ENCODE peak calls at places on chromosomes 5 and 9, in five cellular contexts. One of them, this sample, is unnamed. For H3K36me3, the result is how much of the 10 kb centered on the place peaks cover.

GRCh38 chr9:131609116-131609830 is 64.0 kb downstream of the PRRT1B start:
- DNase-seq in CD4-positive, alpha-beta memory T cell: no peak
- DNase-seq in left lung: peak
- DNase-seq in neuronal stem cell: no peak
- DNase-seq in HepG2: no peak
- DNase-seq in this sample: no peak

GRCh38 chr9:18675345-18675744 is 201.4 kb downstream of the ADAMTSL1 start:
- DNase-seq in CD4-positive, alpha-beta memory T cell: no peak
- DNase-seq in left lung: no peak
- DNase-seq in neuronal stem cell: no peak
- DNase-seq in HepG2: no peak
- DNase-seq in this sample: no peak

GRCh38 chr9:83059417-83059816 is 3.5 kb downstream of the RASEF start:
- DNase-seq in CD4-positive, alpha-beta memory T cell: no peak
- DNase-seq in left lung: no peak
- DNase-seq in neuronal stem cell: no peak
- DNase-seq in HepG2: no peak
- DNase-seq in this sample: no peak

GRCh38 chr5:119273391-119273839 is 82.4 kb upstream of the TNFAIP8 start:
- DNase-seq in CD4-positive, alpha-beta memory T cell: peak
- DNase-seq in left lung: peak
- DNase-seq in neuronal stem cell: no peak
- DNase-seq in HepG2: no peak
- DNase-seq in this sample: peak

GRCh38 chr5:76542887-76543690 is 80.1 kb downstream of the F2RL2 start:
- DNase-seq in CD4-positive, alpha-beta memory T cell: peak
- DNase-seq in left lung: no peak
- DNase-seq in neuronal stem cell: no peak
- DNase-seq in HepG2: no peak
- DNase-seq in this sample: peak

GRCh38 chr5:54881286-54882005 is 103.9 kb downstream of the ESM1 start:
- DNase-seq in CD4-positive, alpha-beta memory T cell: peak
- DNase-seq in left lung: no peak
- DNase-seq in neuronal stem cell: no peak
- DNase-seq in HepG2: no peak
- DNase-seq in this sample: no peak

GRCh38 chr9:126705311-126705766 is 91.6 kb downstream of the LMX1B start:
- DNase-seq in CD4-positive, alpha-beta memory T cell: peak
- DNase-seq in left lung: peak
- DNase-seq in neuronal stem cell: peak
- DNase-seq in HepG2: peak
- DNase-seq in this sample: peak

GRCh38 chr9:33942471-33943083 is 106.1 kb downstream of the UBAP2 start:
- DNase-seq in CD4-positive, alpha-beta memory T cell: no peak
- DNase-seq in left lung: no peak
- DNase-seq in neuronal stem cell: no peak
- DNase-seq in HepG2: peak
- DNase-seq in this sample: no peak

GRCh38 chr9:97983524-97984187 is 515 bp downstream of the ANP32B start:
- DNase-seq in CD4-positive, alpha-beta memory T cell: peak
- DNase-seq in left lung: peak
- DNase-seq in neuronal stem cell: no peak
- DNase-seq in HepG2: no peak
- DNase-seq in this sample: peak

GRCh38 chr5:72788851-72789505 is 27.5 kb upstream of the TNPO1 start:
- DNase-seq in CD4-positive, alpha-beta memory T cell: no peak
- DNase-seq in left lung: no peak
- DNase-seq in neuronal stem cell: no peak
- DNase-seq in HepG2: peak
- DNase-seq in this sample: no peak

GRCh38 chr5:157142317-157143126 is at the start of gene MED7:
- DNase-seq in CD4-positive, alpha-beta memory T cell: peak
- DNase-seq in left lung: peak
- DNase-seq in neuronal stem cell: peak
- DNase-seq in HepG2: peak
- DNase-seq in this sample: peak

GRCh38 chr9:26781906-26782305 is 110.7 kb downstream of the CAAP1 start:
- DNase-seq in CD4-positive, alpha-beta memory T cell: no peak
- DNase-seq in left lung: no peak
- DNase-seq in neuronal stem cell: no peak
- DNase-seq in HepG2: no peak
- DNase-seq in this sample: no peak

GRCh38 chr9:128045876-128046275 is 21.2 kb downstream of the NAIF1 start:
- DNase-seq in CD4-positive, alpha-beta memory T cell: no peak
- DNase-seq in left lung: no peak
- DNase-seq in neuronal stem cell: no peak
- DNase-seq in HepG2: no peak
- DNase-seq in this sample: no peak

GRCh38 chr5:150661821-150662596 is 958 bp downstream of the MYOZ3 start:
- DNase-seq in CD4-positive, alpha-beta memory T cell: no peak
- DNase-seq in left lung: no peak
- DNase-seq in neuronal stem cell: no peak
- DNase-seq in HepG2: no peak
- DNase-seq in this sample: no peak

GRCh38 chr5:14172149-14172795 is 29.1 kb downstream of the TRIO start:
- DNase-seq in CD4-positive, alpha-beta memory T cell: no peak
- DNase-seq in left lung: no peak
- DNase-seq in neuronal stem cell: no peak
- DNase-seq in HepG2: no peak
- DNase-seq in this sample: no peak

GRCh38 chr5:173964491-173964890 is 24.5 kb upstream of the C5orf47 start:
- DNase-seq in CD4-positive, alpha-beta memory T cell: no peak
- DNase-seq in left lung: no peak
- DNase-seq in neuronal stem cell: no peak
- DNase-seq in HepG2: no peak
- DNase-seq in this sample: no peak

GRCh38 chr9:98096091-98096490 is 22.9 kb downstream of the TRIM14 start:
- DNase-seq in CD4-positive, alpha-beta memory T cell: no peak
- DNase-seq in left lung: no peak
- DNase-seq in neuronal stem cell: no peak
- DNase-seq in HepG2: no peak
- DNase-seq in this sample: no peak

GRCh38 chr5:155250601-155251000 is 237.0 kb downstream of the KIF4B start:
- DNase-seq in CD4-positive, alpha-beta memory T cell: no peak
- DNase-seq in left lung: no peak
- DNase-seq in neuronal stem cell: peak
- DNase-seq in HepG2: no peak
- DNase-seq in this sample: no peak

GRCh38 chr5:153159611-153160010 is 330.9 kb upstream of the GRIA1 start:
- DNase-seq in CD4-positive, alpha-beta memory T cell: no peak
- DNase-seq in left lung: no peak
- DNase-seq in neuronal stem cell: no peak
- DNase-seq in HepG2: no peak
- DNase-seq in this sample: no peak

GRCh38 chr9:96449844-96450612 is at the start of gene HABP4:
- DNase-seq in CD4-positive, alpha-beta memory T cell: peak
- DNase-seq in left lung: peak
- DNase-seq in neuronal stem cell: peak
- DNase-seq in HepG2: peak
- DNase-seq in this sample: peak

GRCh38 chr5:310941-311434 is 10.5 kb upstream of the AHRR start:
- DNase-seq in CD4-positive, alpha-beta memory T cell: no peak
- DNase-seq in left lung: no peak
- DNase-seq in neuronal stem cell: no peak
- DNase-seq in HepG2: no peak
- DNase-seq in this sample: no peak

GRCh38 chr5:307306-307705 is 14.2 kb upstream of the AHRR start:
- DNase-seq in CD4-positive, alpha-beta memory T cell: no peak
- DNase-seq in left lung: no peak
- DNase-seq in neuronal stem cell: no peak
- DNase-seq in HepG2: no peak
- DNase-seq in this sample: no peak

GRCh38 chr5:310516-310915 is 11.0 kb upstream of the AHRR start:
- DNase-seq in CD4-positive, alpha-beta memory T cell: no peak
- DNase-seq in left lung: no peak
- DNase-seq in neuronal stem cell: no peak
- DNase-seq in HepG2: no peak
- DNase-seq in this sample: no peak

GRCh38 chr5:307794-308579 is 13.5 kb upstream of the AHRR start:
- DNase-seq in CD4-positive, alpha-beta memory T cell: no peak
- DNase-seq in left lung: no peak
- DNase-seq in neuronal stem cell: no peak
- DNase-seq in HepG2: no peak
- DNase-seq in this sample: no peak

GRCh38 chr5:308672-309271 is 12.7 kb upstream of the AHRR start:
- DNase-seq in CD4-positive, alpha-beta memory T cell: no peak
- DNase-seq in left lung: peak
- DNase-seq in neuronal stem cell: no peak
- DNase-seq in HepG2: no peak
- DNase-seq in this sample: no peak
- H3K36me3 ChIP-seq in CD4-positive, alpha-beta memory T cell: half or more
- H3K36me3 ChIP-seq in left lung: under half
- H3K36me3 ChIP-seq in neuronal stem cell: half or more
- H3K36me3 ChIP-seq in HepG2: under half
- H3K36me3 ChIP-seq in this sample: half or more

DNA sequence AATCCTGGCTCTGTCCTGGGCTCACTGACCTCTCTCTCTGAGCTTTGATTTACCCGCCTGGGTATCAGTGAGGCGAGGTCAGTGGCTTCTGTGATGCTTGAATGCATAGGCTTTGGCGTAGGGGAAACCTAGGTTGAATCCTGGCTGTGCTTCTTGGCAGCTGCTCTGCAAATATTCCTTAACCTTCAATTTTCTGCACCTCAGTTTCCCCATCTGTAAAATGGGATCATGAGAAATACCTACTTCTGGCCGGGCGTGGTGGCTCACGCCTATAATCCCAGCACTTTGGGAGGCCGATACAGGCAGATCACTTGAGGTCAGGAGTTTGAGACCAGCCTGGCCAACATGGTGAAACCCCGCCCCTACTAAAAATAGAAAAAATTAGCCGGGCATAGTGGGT is 7.2 kb downstream of the FGF18 start:
- DNase-seq in CD4-positive, alpha-beta memory T cell: no peak
- DNase-seq in left lung: no peak
- DNase-seq in neuronal stem cell: no peak
- DNase-seq in HepG2: no peak
- DNase-seq in this sample: no peak
- H3K36me3 ChIP-seq in CD4-positive, alpha-beta memory T cell: under half
- H3K36me3 ChIP-seq in left lung: under half
- H3K36me3 ChIP-seq in neuronal stem cell: under half
- H3K36me3 ChIP-seq in HepG2: under half
- H3K36me3 ChIP-seq in this sample: under half

DNA sequence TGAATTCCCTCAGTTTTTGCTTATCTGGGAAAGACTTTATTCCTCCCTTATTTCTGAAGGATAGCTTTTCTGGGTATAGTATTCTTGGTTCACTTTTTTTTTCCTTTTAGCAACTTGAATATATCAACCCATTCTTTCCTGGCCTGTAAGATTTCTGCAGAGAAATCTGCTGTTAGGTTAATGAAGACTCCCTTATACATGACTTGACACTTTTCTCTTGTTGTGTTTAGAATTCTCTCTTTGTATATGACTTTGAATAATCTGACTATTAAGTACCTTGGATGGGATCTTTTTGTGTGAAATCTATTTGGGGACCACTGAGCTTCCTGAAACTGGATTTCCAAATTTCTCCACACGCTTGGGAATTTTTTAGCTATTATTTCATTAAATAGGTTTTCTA is 55.0 kb upstream of the CDK5RAP2 start:
- DNase-seq in CD4-positive, alpha-beta memory T cell: no peak
- DNase-seq in left lung: no peak
- DNase-seq in neuronal stem cell: no peak
- DNase-seq in HepG2: no peak
- DNase-seq in this sample: no peak
- H3K36me3 ChIP-seq in CD4-positive, alpha-beta memory T cell: under half
- H3K36me3 ChIP-seq in left lung: under half
- H3K36me3 ChIP-seq in neuronal stem cell: under half
- H3K36me3 ChIP-seq in HepG2: under half
- H3K36me3 ChIP-seq in this sample: under half

GRCh38 chr5:181243020-181243520 is 636 bp downstream of the RACK1 start:
- DNase-seq in CD4-positive, alpha-beta memory T cell: no peak
- DNase-seq in left lung: no peak
- DNase-seq in neuronal stem cell: no peak
- DNase-seq in HepG2: no peak
- DNase-seq in this sample: no peak
- H3K36me3 ChIP-seq in CD4-positive, alpha-beta memory T cell: under half
- H3K36me3 ChIP-seq in left lung: under half
- H3K36me3 ChIP-seq in neuronal stem cell: half or more
- H3K36me3 ChIP-seq in HepG2: under half
- H3K36me3 ChIP-seq in this sample: under half

GRCh38 chr9:132614324-132614723 is 31.9 kb downstream of the BARHL1 start:
- DNase-seq in CD4-positive, alpha-beta memory T cell: no peak
- DNase-seq in left lung: no peak
- DNase-seq in neuronal stem cell: no peak
- DNase-seq in HepG2: no peak
- DNase-seq in this sample: no peak
- H3K36me3 ChIP-seq in CD4-positive, alpha-beta memory T cell: half or more
- H3K36me3 ChIP-seq in left lung: under half
- H3K36me3 ChIP-seq in neuronal stem cell: half or more
- H3K36me3 ChIP-seq in HepG2: under half
- H3K36me3 ChIP-seq in this sample: under half

DNA sequence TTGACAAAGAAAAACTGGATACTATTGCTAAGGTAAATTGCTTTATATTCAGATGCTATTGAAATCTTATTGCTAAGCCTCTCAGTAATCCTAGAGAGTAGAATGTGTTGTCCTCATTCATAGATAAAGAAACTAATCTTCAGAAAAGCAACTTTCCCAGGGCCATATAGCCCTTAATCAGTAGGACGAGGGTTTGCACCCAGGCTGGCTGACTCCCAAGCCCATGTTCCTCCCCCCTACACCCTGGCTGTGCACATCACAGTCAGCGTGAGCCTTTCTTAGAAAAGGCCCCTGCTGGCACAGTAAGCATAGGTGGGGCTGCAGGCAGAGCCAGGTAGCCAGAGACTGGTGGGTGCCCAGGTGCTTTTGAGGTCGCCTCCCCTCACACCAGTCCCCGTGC is 15.8 kb upstream of the GLIPR2 start:
- DNase-seq in CD4-positive, alpha-beta memory T cell: no peak
- DNase-seq in left lung: no peak
- DNase-seq in neuronal stem cell: no peak
- DNase-seq in HepG2: no peak
- DNase-seq in this sample: no peak
- H3K36me3 ChIP-seq in CD4-positive, alpha-beta memory T cell: under half
- H3K36me3 ChIP-seq in left lung: under half
- H3K36me3 ChIP-seq in neuronal stem cell: half or more
- H3K36me3 ChIP-seq in HepG2: under half
- H3K36me3 ChIP-seq in this sample: under half

DNA sequence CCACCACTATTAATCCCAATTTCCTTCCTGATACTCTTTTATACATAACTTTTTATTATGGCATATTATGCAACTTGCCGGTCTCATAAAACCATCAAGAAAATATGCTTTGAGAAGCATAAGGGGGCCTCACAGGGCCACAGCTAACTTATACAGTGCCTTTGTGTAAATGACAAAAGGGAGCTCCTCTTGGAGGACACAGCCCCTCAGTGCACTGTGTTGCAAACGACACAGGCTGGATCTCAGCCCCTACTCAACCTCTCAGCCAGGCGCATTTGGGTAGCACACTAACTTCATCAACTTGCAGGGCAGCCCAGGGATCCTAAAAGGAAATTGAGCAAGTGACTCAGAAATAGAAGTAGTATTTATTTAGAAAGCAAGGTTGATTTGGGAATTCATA is 35.4 kb downstream of the RIGI start:
- DNase-seq in CD4-positive, alpha-beta memory T cell: no peak
- DNase-seq in left lung: no peak
- DNase-seq in neuronal stem cell: no peak
- DNase-seq in HepG2: no peak
- DNase-seq in this sample: no peak
- H3K36me3 ChIP-seq in CD4-positive, alpha-beta memory T cell: under half
- H3K36me3 ChIP-seq in left lung: under half
- H3K36me3 ChIP-seq in neuronal stem cell: under half
- H3K36me3 ChIP-seq in HepG2: under half
- H3K36me3 ChIP-seq in this sample: under half

This sample was measured in naive thymus-derived CD4-positive, alpha-beta T cell.